ENCODE peak calls at places on chromosomes 3 and 15, in four cellular contexts. Z is stimulated activated CD4-positive, alpha-beta T cell treated with anti-CD3 and anti-CD28 coated beads, Interleukin-1b, Interleukin-23, amount 100 ng/mL, for 24 hours; B is Caco-2; G is activated naive CD4-positive, alpha-beta T cell. C is an unnamed sample.

GRCh38 chr3:16181361-16181760 is 6.9 kb downstream of the GALNT15 start:
- DNase-seq in Z (no peak), B (no peak), G (no peak), C (no peak)

GRCh38 chr3:190092250-190092649 is 28.4 kb downstream of the P3H2 start:
- DNase-seq in Z (no peak), B (no peak), G (no peak), C (peak)

GRCh38 chr3:129599607-129600006 is 6.9 kb downstream of the PLXND1 start:
- DNase-seq in Z (no peak), B (no peak), G (no peak), C (no peak)

GRCh38 chr15:60673156-60673555 is 194.2 kb upstream of the ICE2 start:
- DNase-seq in Z (no peak), B (no peak), G (no peak), C (no peak)

GRCh38 chr3:50525987-50526386 is 22.6 kb upstream of the CACNA2D2 start:
- DNase-seq in Z (peak), B (no peak), G (no peak), C (no peak)

GRCh38 chr15:84876269-84876668 is 8.2 kb upstream of the SLC28A1 start:
- DNase-seq in Z (no peak), B (no peak), G (no peak), C (no peak)

GRCh38 chr3:131658115-131658514 is 155.3 kb upstream of the MRPL3 start:
- DNase-seq in Z (no peak), B (peak), G (no peak), C (no peak)

GRCh38 chr3:132038198-132038825 is 3.5 kb upstream of the CPNE4 start:
- DNase-seq in Z (no peak), B (no peak), G (no peak), C (peak)

GRCh38 chr15:96337991-96338771 is 7.7 kb downstream of the NR2F2 start:
- DNase-seq in Z (no peak), B (no peak), G (no peak), C (no peak)

GRCh38 chr3:17149076-17149475 is 264.3 kb downstream of the PLCL2 start:
- DNase-seq in Z (no peak), B (no peak), G (no peak), C (no peak)

C was measured in D341Med.